ENCODE peak calls at places on chromosomes 16 and 17, in four cellular contexts. One of them, this sample, is unnamed.

GRCh38 chr16:70582280-70582978 is 58.8 kb downstream of the SF3B3 start:
- DNase-seq in lower leg skin: no peak
- DNase-seq in iris pigment epithelial cell: no peak
- DNase-seq in amygdala: no peak
- DNase-seq in this sample: no peak

GRCh38 chr17:53058031-53058430 is 764.7 kb upstream of the KIF2B start:
- DNase-seq in lower leg skin: no peak
- DNase-seq in amygdala: no peak
- DNase-seq in iris pigment epithelial cell: peak; percentile 0
- DNase-seq in this sample: no peak

GRCh38 chr16:7025616-7026190 is 306.9 kb upstream of the RBFOX1 start:
- DNase-seq in lower leg skin: peak; percentile 33
- DNase-seq in iris pigment epithelial cell: peak; percentile 18
- DNase-seq in amygdala: peak; percentile 65
- DNase-seq in this sample: peak; percentile 64

GRCh38 chr16:58814348-58814801 is 80.3 kb upstream of the GOT2 start:
- DNase-seq in lower leg skin: peak; percentile 22
- DNase-seq in iris pigment epithelial cell: peak; percentile 46
- DNase-seq in amygdala: peak; percentile 15
- DNase-seq in this sample: peak; percentile 47

GRCh38 chr16:79601092-79601977 is 798 bp upstream of the MAF start:
- DNase-seq in lower leg skin: peak; percentile 54
- DNase-seq in iris pigment epithelial cell: peak; percentile 29
- DNase-seq in amygdala: no peak
- DNase-seq in this sample: peak; percentile 86

GRCh38 chr16:14958970-14959369 is 15.9 kb upstream of the PDXDC1 start:
- DNase-seq in iris pigment epithelial cell: no peak
- DNase-seq in amygdala: no peak
- DNase-seq in lower leg skin: no peak
- DNase-seq in this sample: no peak

GRCh38 chr16:50121278-50121677 is 31.8 kb upstream of the TENT4B start:
- DNase-seq in lower leg skin: no peak
- DNase-seq in amygdala: no peak
- DNase-seq in iris pigment epithelial cell: no peak
- DNase-seq in this sample: no peak

GRCh38 chr17:50865060-50865867 is 890 bp downstream of the TOB1 start:
- DNase-seq in lower leg skin: no peak
- DNase-seq in amygdala: peak; percentile 44
- DNase-seq in iris pigment epithelial cell: peak; percentile 42
- DNase-seq in this sample: peak; percentile 77

GRCh38 chr16:27366687-27367462 is 35.1 kb upstream of the IL21R start:
- DNase-seq in iris pigment epithelial cell: no peak
- DNase-seq in lower leg skin: no peak
- DNase-seq in amygdala: no peak
- DNase-seq in this sample: no peak

GRCh38 chr16:27740496-27741201 is 190.7 kb downstream of the KATNIP start:
- DNase-seq in amygdala: no peak
- DNase-seq in lower leg skin: no peak
- DNase-seq in iris pigment epithelial cell: peak; percentile 12
- DNase-seq in this sample: no peak

GRCh38 chr17:39306028-39306427 is 80.3 kb upstream of the STAC2 start:
- DNase-seq in amygdala: no peak
- DNase-seq in iris pigment epithelial cell: no peak
- DNase-seq in lower leg skin: no peak
- DNase-seq in this sample: no peak

GRCh38 chr17:39527220-39527813 is 66.0 kb downstream of the CDK12 start:
- DNase-seq in lower leg skin: no peak
- DNase-seq in iris pigment epithelial cell: peak; percentile 20
- DNase-seq in amygdala: no peak
- DNase-seq in this sample: no peak

GRCh38 chr17:1000597-1001490 is 3.9 kb downstream of the TIMM22 start:
- DNase-seq in amygdala: no peak
- DNase-seq in iris pigment epithelial cell: peak; percentile 68
- DNase-seq in lower leg skin: no peak
- DNase-seq in this sample: no peak

GRCh38 chr17:63345598-63345997 is 100.5 kb downstream of the CYB561 start:
- DNase-seq in iris pigment epithelial cell: peak; percentile 44
- DNase-seq in amygdala: no peak
- DNase-seq in lower leg skin: no peak
- DNase-seq in this sample: no peak

GRCh38 chr16:82609140-82609539 is 17.6 kb upstream of the CDH13 start:
- DNase-seq in iris pigment epithelial cell: no peak
- DNase-seq in amygdala: no peak
- DNase-seq in lower leg skin: no peak
- DNase-seq in this sample: no peak

GRCh38 chr16:57736419-57737281 is 1.1 kb downstream of the KATNB1 start:
- DNase-seq in amygdala: peak; percentile 25
- DNase-seq in lower leg skin: no peak
- DNase-seq in iris pigment epithelial cell: peak; percentile 86
- DNase-seq in this sample: peak; percentile 68

GRCh38 chr17:15269690-15270089 is 4.6 kb upstream of the PMP22 start:
- DNase-seq in lower leg skin: no peak
- DNase-seq in amygdala: no peak
- DNase-seq in iris pigment epithelial cell: no peak
- DNase-seq in this sample: no peak

GRCh38 chr17:42562845-42563509 is 1.0 kb downstream of the COASY start:
- DNase-seq in lower leg skin: no peak
- DNase-seq in iris pigment epithelial cell: no peak
- DNase-seq in amygdala: no peak
- DNase-seq in this sample: no peak

GRCh38 chr17:62987136-62987535 is 21.1 kb downstream of the TANC2 start:
- DNase-seq in iris pigment epithelial cell: no peak
- DNase-seq in lower leg skin: no peak
- DNase-seq in amygdala: no peak
- DNase-seq in this sample: no peak

GRCh38 chr16:17369441-17369951 is 101.3 kb downstream of the XYLT1 start:
- DNase-seq in lower leg skin: peak; percentile 56
- DNase-seq in amygdala: peak; percentile 16
- DNase-seq in iris pigment epithelial cell: no peak
- DNase-seq in this sample: peak; percentile 92

GRCh38 chr16:9929313-9929712 is 252.9 kb downstream of the GRIN2A start:
- DNase-seq in lower leg skin: no peak
- DNase-seq in amygdala: no peak
- DNase-seq in iris pigment epithelial cell: no peak
- DNase-seq in this sample: no peak

GRCh38 chr16:60811051-60811608 is 1225.1 kb downstream of the CDH8 start:
- DNase-seq in lower leg skin: no peak
- DNase-seq in iris pigment epithelial cell: peak; percentile 3
- DNase-seq in amygdala: no peak
- DNase-seq in this sample: no peak

GRCh38 chr17:21283482-21284318 is 811 bp upstream of the MAP2K3 start:
- DNase-seq in lower leg skin: peak; percentile 44
- DNase-seq in amygdala: no peak
- DNase-seq in iris pigment epithelial cell: peak; percentile 47
- DNase-seq in this sample: no peak

GRCh38 chr17:77959216-77959925 is 868 bp downstream of the TNRC6C start:
- DNase-seq in amygdala: no peak
- DNase-seq in lower leg skin: no peak
- DNase-seq in iris pigment epithelial cell: peak; percentile 15
- DNase-seq in this sample: peak; percentile 57

GRCh38 chr17:68867759-68868516 is 87.3 kb downstream of the ABCA8 start:
- DNase-seq in lower leg skin: no peak
- DNase-seq in iris pigment epithelial cell: no peak
- DNase-seq in amygdala: no peak
- DNase-seq in this sample: no peak